ENCODE peak calls at places on chromosomes 7 and 10, in eight cellular contexts. One of them, this sample, is unnamed.

GRCh38 chr7:155213385-155213784 is 84.3 kb upstream of the INSIG1 start:
- DNase-seq in amniotic stem cell: no peak
- DNase-seq in HuH-7.5: no peak
- DNase-seq in lung: no peak
- DNase-seq in endodermal cell: no peak
- DNase-seq in body of pancreas: no peak
- DNase-seq in endothelial cell: no peak
- DNase-seq in RWPE1: no peak
- DNase-seq in this sample: no peak

GRCh38 chr10:3265081-3265480 is 92.5 kb upstream of the PITRM1 start:
- DNase-seq in HuH-7.5: no peak
- DNase-seq in lung: no peak
- DNase-seq in RWPE1: peak; percentile 8
- DNase-seq in endodermal cell: no peak
- DNase-seq in amniotic stem cell: no peak
- DNase-seq in body of pancreas: no peak
- DNase-seq in endothelial cell: no peak
- DNase-seq in this sample: no peak

GRCh38 chr7:81652225-81652624 is 117.6 kb downstream of the HGF start:
- DNase-seq in endothelial cell: no peak
- DNase-seq in amniotic stem cell: no peak
- DNase-seq in endodermal cell: no peak
- DNase-seq in body of pancreas: no peak
- DNase-seq in lung: no peak
- DNase-seq in RWPE1: no peak
- DNase-seq in HuH-7.5: no peak
- DNase-seq in this sample: no peak

GRCh38 chr10:60367431-60367830 is 22.2 kb downstream of the ANK3 start:
- DNase-seq in body of pancreas: no peak
- DNase-seq in endodermal cell: no peak
- DNase-seq in amniotic stem cell: no peak
- DNase-seq in RWPE1: no peak
- DNase-seq in lung: no peak
- DNase-seq in HuH-7.5: no peak
- DNase-seq in endothelial cell: no peak
- DNase-seq in this sample: no peak

GRCh38 chr7:107169120-107170050 is 582 bp downstream of the HBP1 start:
- DNase-seq in endodermal cell: peak; percentile 98
- DNase-seq in endothelial cell: peak; percentile 94
- DNase-seq in lung: peak; percentile 98
- DNase-seq in body of pancreas: peak; percentile 99
- DNase-seq in HuH-7.5: peak; percentile 87
- DNase-seq in amniotic stem cell: peak; percentile 96
- DNase-seq in RWPE1: peak; percentile 94
- DNase-seq in this sample: peak; percentile 96

GRCh38 chr10:29646238-29646902 is 11.6 kb upstream of the SVIL start:
- DNase-seq in HuH-7.5: no peak
- DNase-seq in body of pancreas: no peak
- DNase-seq in endodermal cell: no peak
- DNase-seq in amniotic stem cell: peak; percentile 80
- DNase-seq in RWPE1: peak; percentile 69
- DNase-seq in lung: no peak
- DNase-seq in endothelial cell: no peak
- DNase-seq in this sample: no peak

GRCh38 chr7:107659666-107660065 is 962 bp upstream of the SLC26A4 start:
- DNase-seq in endodermal cell: no peak
- DNase-seq in amniotic stem cell: no peak
- DNase-seq in RWPE1: peak; percentile 26
- DNase-seq in endothelial cell: no peak
- DNase-seq in lung: no peak
- DNase-seq in HuH-7.5: no peak
- DNase-seq in body of pancreas: no peak
- DNase-seq in this sample: no peak

GRCh38 chr10:91541481-91541880 is 91.4 kb downstream of the PPP1R3C start:
- DNase-seq in lung: no peak
- DNase-seq in endodermal cell: no peak
- DNase-seq in RWPE1: no peak
- DNase-seq in endothelial cell: no peak
- DNase-seq in amniotic stem cell: no peak
- DNase-seq in HuH-7.5: no peak
- DNase-seq in body of pancreas: no peak
- DNase-seq in this sample: no peak

GRCh38 chr7:117008849-117009531 is 55.7 kb downstream of the ST7 start:
- DNase-seq in amniotic stem cell: no peak
- DNase-seq in endodermal cell: no peak
- DNase-seq in endothelial cell: no peak
- DNase-seq in body of pancreas: no peak
- DNase-seq in lung: no peak
- DNase-seq in HuH-7.5: no peak
- DNase-seq in RWPE1: no peak
- DNase-seq in this sample: peak; percentile 23

GRCh38 chr7:106813705-106814305 is 51.3 kb upstream of the PIK3CG start:
- DNase-seq in endodermal cell: no peak
- DNase-seq in body of pancreas: no peak
- DNase-seq in RWPE1: no peak
- DNase-seq in lung: no peak
- DNase-seq in endothelial cell: no peak
- DNase-seq in HuH-7.5: no peak
- DNase-seq in amniotic stem cell: no peak
- DNase-seq in this sample: no peak

GRCh38 chr10:33783557-33783956 is 449.1 kb upstream of the NRP1 start:
- DNase-seq in HuH-7.5: no peak
- DNase-seq in endodermal cell: no peak
- DNase-seq in lung: no peak
- DNase-seq in amniotic stem cell: no peak
- DNase-seq in endothelial cell: no peak
- DNase-seq in RWPE1: no peak
- DNase-seq in body of pancreas: no peak
- DNase-seq in this sample: no peak

GRCh38 chr7:75039166-75039565 is 34.4 kb downstream of the RCC1L start:
- DNase-seq in amniotic stem cell: no peak
- DNase-seq in RWPE1: peak; percentile 88
- DNase-seq in endothelial cell: no peak
- DNase-seq in body of pancreas: no peak
- DNase-seq in endodermal cell: no peak
- DNase-seq in lung: no peak
- DNase-seq in HuH-7.5: no peak
- DNase-seq in this sample: no peak

GRCh38 chr10:10677479-10677878 is 340.2 kb upstream of the CELF2 start:
- DNase-seq in endodermal cell: peak; percentile 91
- DNase-seq in amniotic stem cell: no peak
- DNase-seq in RWPE1: peak; percentile 36
- DNase-seq in body of pancreas: peak; percentile 58
- DNase-seq in lung: peak; percentile 65
- DNase-seq in endothelial cell: peak; percentile 72
- DNase-seq in HuH-7.5: no peak
- DNase-seq in this sample: peak; percentile 75

GRCh38 chr7:122550545-122550944 is 148.4 kb downstream of the RNF133 start:
- DNase-seq in lung: no peak
- DNase-seq in endodermal cell: no peak
- DNase-seq in amniotic stem cell: no peak
- DNase-seq in RWPE1: no peak
- DNase-seq in endothelial cell: no peak
- DNase-seq in HuH-7.5: no peak
- DNase-seq in body of pancreas: no peak
- DNase-seq in this sample: no peak

GRCh38 chr7:73850781-73851207 is 8.5 kb upstream of the METTL27 start:
- DNase-seq in lung: peak; percentile 48
- DNase-seq in amniotic stem cell: peak; percentile 87
- DNase-seq in endothelial cell: no peak
- DNase-seq in body of pancreas: no peak
- DNase-seq in endodermal cell: no peak
- DNase-seq in HuH-7.5: no peak
- DNase-seq in RWPE1: peak; percentile 92
- DNase-seq in this sample: peak; percentile 43

GRCh38 chr10:111084346-111085255 is 7.8 kb downstream of the ADRA2A start:
- DNase-seq in lung: no peak
- DNase-seq in endothelial cell: no peak
- DNase-seq in amniotic stem cell: no peak
- DNase-seq in endodermal cell: peak; percentile 29
- DNase-seq in RWPE1: no peak
- DNase-seq in body of pancreas: no peak
- DNase-seq in HuH-7.5: no peak
- DNase-seq in this sample: no peak

GRCh38 chr10:133295426-133296320 is 13.0 kb downstream of the TUBGCP2 start:
- DNase-seq in body of pancreas: no peak
- DNase-seq in HuH-7.5: no peak
- DNase-seq in lung: no peak
- DNase-seq in amniotic stem cell: no peak
- DNase-seq in RWPE1: no peak
- DNase-seq in endodermal cell: no peak
- DNase-seq in endothelial cell: no peak
- DNase-seq in this sample: no peak

GRCh38 chr7:137674064-137674463 is 172.7 kb downstream of the DGKI start:
- DNase-seq in lung: no peak
- DNase-seq in amniotic stem cell: no peak
- DNase-seq in RWPE1: no peak
- DNase-seq in endodermal cell: no peak
- DNase-seq in HuH-7.5: no peak
- DNase-seq in body of pancreas: no peak
- DNase-seq in endothelial cell: no peak
- DNase-seq in this sample: no peak

GRCh38 chr7:12731214-12731656 is 43.8 kb downstream of the ARL4A start:
- DNase-seq in HuH-7.5: no peak
- DNase-seq in amniotic stem cell: no peak
- DNase-seq in endodermal cell: peak; percentile 81
- DNase-seq in endothelial cell: no peak
- DNase-seq in RWPE1: peak; percentile 26
- DNase-seq in lung: no peak
- DNase-seq in body of pancreas: no peak
- DNase-seq in this sample: no peak

GRCh38 chr10:88565072-88565471 is 18.0 kb downstream of the RNLS start:
- DNase-seq in HuH-7.5: no peak
- DNase-seq in amniotic stem cell: peak; percentile 45
- DNase-seq in endodermal cell: no peak
- DNase-seq in RWPE1: peak; percentile 51
- DNase-seq in lung: no peak
- DNase-seq in endothelial cell: no peak
- DNase-seq in body of pancreas: no peak
- DNase-seq in this sample: no peak

GRCh38 chr10:60496181-60496580 is 106.5 kb upstream of the ANK3 start:
- DNase-seq in lung: no peak
- DNase-seq in endodermal cell: no peak
- DNase-seq in body of pancreas: no peak
- DNase-seq in RWPE1: no peak
- DNase-seq in endothelial cell: no peak
- DNase-seq in amniotic stem cell: no peak
- DNase-seq in HuH-7.5: no peak
- DNase-seq in this sample: no peak

GRCh38 chr7:30284298-30285066 is at the start of gene ZNRF2:
- DNase-seq in HuH-7.5: peak; percentile 90
- DNase-seq in body of pancreas: peak; percentile 100
- DNase-seq in endodermal cell: peak; percentile 100
- DNase-seq in endothelial cell: peak; percentile 96
- DNase-seq in lung: peak; percentile 99
- DNase-seq in RWPE1: peak; percentile 99
- DNase-seq in amniotic stem cell: peak; percentile 84
- DNase-seq in this sample: peak; percentile 99

GRCh38 chr10:119542357-119542989 is at the start of gene RGS10:
- DNase-seq in endothelial cell: peak; percentile 37
- DNase-seq in RWPE1: peak; percentile 74
- DNase-seq in endodermal cell: peak; percentile 86
- DNase-seq in lung: peak; percentile 69
- DNase-seq in body of pancreas: peak; percentile 71
- DNase-seq in amniotic stem cell: no peak
- DNase-seq in HuH-7.5: peak; percentile 60
- DNase-seq in this sample: peak; percentile 92

GRCh38 chr7:52080493-52080892 is 763.9 kb upstream of the COBL start:
- DNase-seq in HuH-7.5: no peak
- DNase-seq in endothelial cell: no peak
- DNase-seq in endodermal cell: no peak
- DNase-seq in body of pancreas: no peak
- DNase-seq in RWPE1: no peak
- DNase-seq in lung: no peak
- DNase-seq in amniotic stem cell: no peak
- DNase-seq in this sample: no peak

GRCh38 chr10:57694956-57695605 is 572.6 kb downstream of the IPMK start:
- DNase-seq in endodermal cell: no peak
- DNase-seq in body of pancreas: no peak
- DNase-seq in RWPE1: no peak
- DNase-seq in amniotic stem cell: no peak
- DNase-seq in lung: no peak
- DNase-seq in endothelial cell: no peak
- DNase-seq in HuH-7.5: no peak
- DNase-seq in this sample: no peak

GRCh38 chr7:131336956-131337355 is 9.3 kb downstream of the MKLN1 start:
- DNase-seq in amniotic stem cell: no peak
- DNase-seq in endothelial cell: no peak
- DNase-seq in body of pancreas: no peak
- DNase-seq in RWPE1: no peak
- DNase-seq in HuH-7.5: no peak
- DNase-seq in lung: no peak
- DNase-seq in endodermal cell: no peak
- DNase-seq in this sample: no peak

GRCh38 chr10:15280462-15280861 is 90.6 kb downstream of the FAM171A1 start:
- DNase-seq in lung: no peak
- DNase-seq in body of pancreas: no peak
- DNase-seq in HuH-7.5: no peak
- DNase-seq in endodermal cell: no peak
- DNase-seq in RWPE1: no peak
- DNase-seq in endothelial cell: no peak
- DNase-seq in amniotic stem cell: no peak
- DNase-seq in this sample: no peak

GRCh38 chr10:7409732-7410168 is 1.1 kb downstream of the SFMBT2 start:
- DNase-seq in endothelial cell: peak; percentile 15
- DNase-seq in endodermal cell: peak; percentile 58
- DNase-seq in HuH-7.5: no peak
- DNase-seq in amniotic stem cell: no peak
- DNase-seq in lung: no peak
- DNase-seq in body of pancreas: no peak
- DNase-seq in RWPE1: peak; percentile 10
- DNase-seq in this sample: no peak

This sample was measured in mucosa of descending colon.